ENCODE peak calls at places on chromosomes 1 and 21, in seven cellular contexts. One of them, this sample, is unnamed.

GRCh38 chr21:37435719-37436118 is 69.1 kb downstream of the DYRK1A start:
- DNase-seq in HepG2: no peak
- DNase-seq in HCT116: no peak
- DNase-seq in H1: no peak
- DNase-seq in GM12878: no peak
- DNase-seq in SK-N-SH: no peak
- DNase-seq in K562: no peak
- DNase-seq in this sample: no peak

GRCh38 chr1:174135200-174135599 is 24.1 kb upstream of the RABGAP1L start:
- DNase-seq in HepG2: no peak
- DNase-seq in HCT116: no peak
- DNase-seq in H1: no peak
- DNase-seq in GM12878: no peak
- DNase-seq in SK-N-SH: no peak
- DNase-seq in K562: no peak
- DNase-seq in this sample: no peak

GRCh38 chr21:35578350-35578782 is 482.0 kb downstream of the SETD4 start:
- DNase-seq in HepG2: no peak
- DNase-seq in HCT116: no peak
- DNase-seq in H1: no peak
- DNase-seq in GM12878: no peak
- DNase-seq in SK-N-SH: no peak
- DNase-seq in K562: no peak
- DNase-seq in this sample: no peak

GRCh38 chr1:66598670-66599069 is 64.7 kb downstream of the SGIP1 start:
- DNase-seq in HepG2: no peak
- DNase-seq in HCT116: no peak
- DNase-seq in H1: no peak
- DNase-seq in GM12878: no peak
- DNase-seq in SK-N-SH: no peak
- DNase-seq in K562: no peak
- DNase-seq in this sample: no peak

GRCh38 chr1:23558872-23559135 is 497 bp downstream of the ID3 start:
- DNase-seq in HepG2: no peak
- DNase-seq in HCT116: no peak
- DNase-seq in H1: no peak
- DNase-seq in GM12878: no peak
- DNase-seq in SK-N-SH: no peak
- DNase-seq in K562: no peak
- DNase-seq in this sample: peak

GRCh38 chr1:9010781-9011323 is 15.4 kb downstream of the SLC2A7 start:
- DNase-seq in HepG2: no peak
- DNase-seq in HCT116: no peak
- DNase-seq in H1: no peak
- DNase-seq in GM12878: peak
- DNase-seq in SK-N-SH: no peak
- DNase-seq in K562: no peak
- DNase-seq in this sample: no peak

GRCh38 chr1:197775282-197776262 is at the start of gene DENND1B:
- DNase-seq in HepG2: peak
- DNase-seq in HCT116: peak
- DNase-seq in H1: no peak
- DNase-seq in GM12878: no peak
- DNase-seq in SK-N-SH: peak
- DNase-seq in K562: peak
- DNase-seq in this sample: peak

GRCh38 chr1:244349103-244349531 is 102.6 kb downstream of the ADSS2 start:
- DNase-seq in HepG2: no peak
- DNase-seq in HCT116: no peak
- DNase-seq in H1: no peak
- DNase-seq in GM12878: no peak
- DNase-seq in SK-N-SH: no peak
- DNase-seq in K562: no peak
- DNase-seq in this sample: no peak

GRCh38 chr1:203537806-203538464 is 44.0 kb downstream of the OPTC start:
- DNase-seq in HepG2: peak
- DNase-seq in HCT116: no peak
- DNase-seq in H1: no peak
- DNase-seq in GM12878: no peak
- DNase-seq in SK-N-SH: no peak
- DNase-seq in K562: no peak
- DNase-seq in this sample: no peak

GRCh38 chr1:238491265-238491664 is 600.5 kb upstream of the ZP4 start:
- DNase-seq in HepG2: no peak
- DNase-seq in HCT116: no peak
- DNase-seq in H1: no peak
- DNase-seq in GM12878: no peak
- DNase-seq in SK-N-SH: no peak
- DNase-seq in K562: no peak
- DNase-seq in this sample: no peak

GRCh38 chr1:45146833-45147232 is 59.6 kb downstream of the ZSWIM5 start:
- DNase-seq in HepG2: no peak
- DNase-seq in HCT116: no peak
- DNase-seq in H1: no peak
- DNase-seq in GM12878: no peak
- DNase-seq in SK-N-SH: no peak
- DNase-seq in K562: no peak
- DNase-seq in this sample: no peak

GRCh38 chr1:234639968-234640367 is 30.0 kb upstream of the IRF2BP2 start:
- DNase-seq in HepG2: no peak
- DNase-seq in HCT116: no peak
- DNase-seq in H1: no peak
- DNase-seq in GM12878: no peak
- DNase-seq in SK-N-SH: no peak
- DNase-seq in K562: no peak
- DNase-seq in this sample: no peak

GRCh38 chr1:99004270-99005141 is at the start of gene PLPPR5:
- DNase-seq in HepG2: no peak
- DNase-seq in HCT116: no peak
- DNase-seq in H1: no peak
- DNase-seq in GM12878: no peak
- DNase-seq in SK-N-SH: peak
- DNase-seq in K562: no peak
- DNase-seq in this sample: no peak
- TF ChIP-seq JUND in HepG2: no peak
- TF ChIP-seq JUND in HCT116: no peak
- TF ChIP-seq JUND in H1: no peak
- TF ChIP-seq JUND in GM12878: no peak
- TF ChIP-seq JUND in SK-N-SH: no peak
- TF ChIP-seq JUND in K562: no peak
- TF ChIP-seq JUND in this sample: no peak

DNA sequence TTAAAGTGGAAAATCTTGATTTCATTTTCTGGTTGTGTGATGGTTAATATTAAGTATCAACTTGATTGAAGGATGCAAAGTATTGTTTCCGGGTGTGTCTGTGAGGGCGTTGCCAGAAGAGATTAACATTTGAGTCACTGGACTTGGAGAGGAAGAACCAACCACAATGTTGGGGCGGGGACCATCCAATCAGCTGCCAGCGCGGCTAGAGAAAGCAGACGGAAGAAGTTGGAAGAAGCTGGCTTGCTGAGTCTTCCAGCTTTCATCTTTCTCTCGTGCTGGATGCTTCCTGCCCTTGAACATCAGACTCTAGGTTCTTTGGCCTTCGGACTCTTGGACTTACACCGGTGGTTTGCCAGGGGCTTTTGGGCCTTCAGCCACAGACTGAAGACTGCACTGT is 832.6 kb upstream of the TMPRSS15 start:
- DNase-seq in HepG2: no peak
- DNase-seq in HCT116: no peak
- DNase-seq in H1: no peak
- DNase-seq in GM12878: no peak
- DNase-seq in SK-N-SH: no peak
- DNase-seq in K562: no peak
- DNase-seq in this sample: peak
- TF ChIP-seq JUND in HepG2: no peak
- TF ChIP-seq JUND in HCT116: no peak
- TF ChIP-seq JUND in H1: no peak
- TF ChIP-seq JUND in GM12878: no peak
- TF ChIP-seq JUND in SK-N-SH: no peak
- TF ChIP-seq JUND in K562: no peak
- TF ChIP-seq JUND in this sample: no peak

DNA sequence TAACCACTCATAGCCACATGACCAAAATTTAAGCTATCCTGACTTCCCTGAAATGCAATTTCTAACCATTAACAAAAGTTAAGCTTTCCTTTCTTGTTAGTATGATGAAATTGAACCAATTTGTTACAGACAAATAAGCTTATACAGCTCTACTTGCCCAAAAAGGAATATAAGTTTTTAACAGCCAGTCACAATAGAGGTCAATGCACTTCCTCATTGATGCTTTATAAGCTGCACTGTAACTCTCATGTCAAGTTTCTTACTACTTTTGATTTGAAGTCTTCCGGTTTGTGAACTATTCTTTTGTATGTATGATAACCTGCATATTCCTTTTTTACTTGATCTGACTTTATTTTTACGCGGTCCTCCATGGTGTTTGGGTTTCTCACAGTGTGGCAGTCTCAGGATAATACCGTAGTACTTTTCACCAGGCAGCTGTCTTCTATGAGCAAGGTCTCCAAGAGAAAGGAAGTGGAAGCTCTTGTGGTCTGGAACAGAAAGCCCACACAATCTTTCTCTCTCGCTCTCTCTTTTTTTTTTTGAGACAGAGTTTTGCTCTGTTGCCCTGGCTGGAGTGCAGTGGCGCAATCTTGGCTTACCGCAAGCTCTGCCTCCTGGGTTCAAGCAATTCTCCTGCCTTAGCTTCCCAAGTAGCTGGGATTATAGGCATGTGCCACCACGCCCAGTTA is 331.6 kb downstream of the SRGAP2C start:
- DNase-seq in HepG2: no peak
- DNase-seq in HCT116: no peak
- DNase-seq in H1: no peak
- DNase-seq in GM12878: no peak
- DNase-seq in SK-N-SH: no peak
- DNase-seq in K562: no peak
- DNase-seq in this sample: no peak
- TF ChIP-seq JUND in HepG2: no peak
- TF ChIP-seq JUND in HCT116: no peak
- TF ChIP-seq JUND in H1: no peak
- TF ChIP-seq JUND in GM12878: no peak
- TF ChIP-seq JUND in SK-N-SH: no peak
- TF ChIP-seq JUND in K562: no peak
- TF ChIP-seq JUND in this sample: no peak

GRCh38 chr1:161069731-161070270 is at the start of gene ARHGAP30:
- DNase-seq in HepG2: no peak
- DNase-seq in HCT116: no peak
- DNase-seq in H1: no peak
- DNase-seq in GM12878: peak
- DNase-seq in SK-N-SH: no peak
- DNase-seq in K562: peak
- DNase-seq in this sample: no peak

GRCh38 chr1:161073474-161074121 is 3.9 kb upstream of the ARHGAP30 start:
- DNase-seq in HepG2: peak
- DNase-seq in HCT116: no peak
- DNase-seq in H1: no peak
- DNase-seq in GM12878: no peak
- DNase-seq in SK-N-SH: no peak
- DNase-seq in K562: no peak
- DNase-seq in this sample: no peak

GRCh38 chr1:161072751-161073449 is 3.2 kb upstream of the ARHGAP30 start:
- DNase-seq in HepG2: peak
- DNase-seq in HCT116: no peak
- DNase-seq in H1: no peak
- DNase-seq in GM12878: no peak
- DNase-seq in SK-N-SH: no peak
- DNase-seq in K562: no peak
- DNase-seq in this sample: no peak

GRCh38 chr1:161070737-161071136 is 1.0 kb upstream of the ARHGAP30 start:
- DNase-seq in HepG2: no peak
- DNase-seq in HCT116: no peak
- DNase-seq in H1: no peak
- DNase-seq in GM12878: no peak
- DNase-seq in SK-N-SH: no peak
- DNase-seq in K562: no peak
- DNase-seq in this sample: no peak

DNA sequence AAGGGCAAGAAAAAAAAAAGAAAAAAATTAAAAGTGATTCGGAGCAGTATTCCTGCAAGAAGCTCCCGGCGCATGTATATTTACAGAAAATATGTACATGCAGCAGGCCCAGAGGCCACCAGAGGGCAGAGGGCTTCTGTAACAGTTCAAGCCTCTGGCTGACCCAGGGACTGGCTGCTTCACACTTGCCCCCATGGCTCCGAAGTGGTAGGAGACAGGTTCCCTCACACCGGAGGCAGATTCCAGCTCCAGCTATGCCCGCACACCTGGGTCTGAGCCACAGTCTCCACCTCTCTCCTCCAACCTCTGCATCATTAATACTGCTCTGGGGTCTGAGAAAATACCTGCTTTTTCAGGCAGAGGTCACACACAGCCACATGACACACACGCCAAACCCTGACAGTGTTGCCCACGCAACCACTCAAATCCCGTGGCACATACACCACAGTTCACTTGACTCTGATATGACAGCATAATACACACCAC is 2.2 kb upstream of the ARHGAP30 start:
- DNase-seq in HepG2: peak
- DNase-seq in HCT116: peak
- DNase-seq in H1: peak
- DNase-seq in GM12878: no peak
- DNase-seq in SK-N-SH: peak
- DNase-seq in K562: peak
- DNase-seq in this sample: peak
- TF ChIP-seq JUND in HepG2: no peak
- TF ChIP-seq JUND in HCT116: no peak
- TF ChIP-seq JUND in H1: no peak
- TF ChIP-seq JUND in GM12878: no peak
- TF ChIP-seq JUND in SK-N-SH: no peak
- TF ChIP-seq JUND in K562: peak
- TF ChIP-seq JUND in this sample: no peak

GRCh38 chr1:220149742-220150141 is 55.8 kb downstream of the IARS2 start:
- DNase-seq in HepG2: no peak
- DNase-seq in HCT116: no peak
- DNase-seq in H1: no peak
- DNase-seq in GM12878: no peak
- DNase-seq in SK-N-SH: no peak
- DNase-seq in K562: no peak
- DNase-seq in this sample: no peak

GRCh38 chr1:220156620-220157146 is 62.8 kb downstream of the IARS2 start:
- DNase-seq in HepG2: no peak
- DNase-seq in HCT116: no peak
- DNase-seq in H1: no peak
- DNase-seq in GM12878: no peak
- DNase-seq in SK-N-SH: no peak
- DNase-seq in K562: no peak
- DNase-seq in this sample: no peak

GRCh38 chr1:220157738-220158137 is 63.8 kb downstream of the IARS2 start:
- DNase-seq in HepG2: no peak
- DNase-seq in HCT116: no peak
- DNase-seq in H1: no peak
- DNase-seq in GM12878: no peak
- DNase-seq in SK-N-SH: no peak
- DNase-seq in K562: no peak
- DNase-seq in this sample: no peak

GRCh38 chr1:220151454-220151853 is 57.5 kb downstream of the IARS2 start:
- DNase-seq in HepG2: no peak
- DNase-seq in HCT116: no peak
- DNase-seq in H1: no peak
- DNase-seq in GM12878: no peak
- DNase-seq in SK-N-SH: no peak
- DNase-seq in K562: no peak
- DNase-seq in this sample: no peak

GRCh38 chr1:220153147-220153546 is 59.2 kb downstream of the IARS2 start:
- DNase-seq in HepG2: no peak
- DNase-seq in HCT116: no peak
- DNase-seq in H1: no peak
- DNase-seq in GM12878: no peak
- DNase-seq in SK-N-SH: no peak
- DNase-seq in K562: peak
- DNase-seq in this sample: no peak
- TF ChIP-seq JUND in HepG2: no peak
- TF ChIP-seq JUND in HCT116: no peak
- TF ChIP-seq JUND in H1: no peak
- TF ChIP-seq JUND in GM12878: no peak
- TF ChIP-seq JUND in SK-N-SH: no peak
- TF ChIP-seq JUND in K562: no peak
- TF ChIP-seq JUND in this sample: no peak